ENCODE peak calls at places on chromosomes 6 and 20, in seven cellular contexts. X is fibroblast of the aortic adventitia, W is left lung, N is mucosa of descending colon, I is upper lobe of right lung, D is HCT116, U is heart left ventricle. V is an unnamed sample.
A peak's percentile ranks its signal among the peaks of the same experiment; 100 is the strongest.

GRCh38 chr6:53065266-53066058 is at the start of gene FBXO9:
- DNase-seq in X (no peak), W (peak; percentile 93), N (peak; percentile 74), I (peak; percentile 89), D (no peak), U (peak; percentile 79), V (peak; percentile 72)

GRCh38 chr6:56807335-56807991 is 147.4 kb upstream of the BEND6 start:
- DNase-seq in X (peak; percentile 54), W (no peak), N (no peak), I (no peak), D (no peak), U (no peak), V (no peak)

GRCh38 chr6:127690092-127690491 is 113.1 kb downstream of the C6orf58 start:
- DNase-seq in X (peak; percentile 55), W (no peak), N (no peak), I (no peak), D (peak; percentile 27), U (no peak), V (no peak)

GRCh38 chr6:150846641-150847040 is 18.9 kb upstream of the MTHFD1L start:
- DNase-seq in X (no peak), W (no peak), N (no peak), I (no peak), D (no peak), U (no peak), V (no peak)

GRCh38 chr20:10747019-10747418 is 73.2 kb upstream of the JAG1 start:
- DNase-seq in X (no peak), W (no peak), N (peak; percentile 66), I (no peak), D (no peak), U (peak; percentile 26), V (no peak)

GRCh38 chr20:50368813-50369224 is 141.4 kb upstream of the PTPN1 start:
- DNase-seq in X (peak; percentile 34), W (no peak), N (no peak), I (no peak), D (no peak), U (no peak), V (no peak)

GRCh38 chr6:30424549-30424948 is 64.8 kb upstream of the HLA-E start:
- DNase-seq in X (no peak), W (no peak), N (no peak), I (no peak), D (no peak), U (no peak), V (no peak)

GRCh38 chr6:75084872-75085381 is 120.9 kb downstream of the COL12A1 start:
- DNase-seq in X (no peak), W (peak; percentile 85), N (peak; percentile 25), I (peak; percentile 76), D (no peak), U (peak; percentile 20), V (no peak)

GRCh38 chr20:49482621-49483017 is at the start of gene KCNB1:
- DNase-seq in X (peak; percentile 58), W (peak; percentile 76), N (peak; percentile 56), I (peak; percentile 71), D (no peak), U (peak; percentile 55), V (peak; percentile 56)

GRCh38 chr6:22222469-22222868 is 74.4 kb downstream of the PRL start:
- DNase-seq in X (no peak), W (no peak), N (no peak), I (no peak), D (no peak), U (no peak), V (no peak)

GRCh38 chr6:169935348-169935718 is 183.9 kb downstream of the ERMARD start:
- DNase-seq in X (no peak), W (no peak), N (no peak), I (no peak), D (no peak), U (no peak), V (no peak)

GRCh38 chr20:23679448-23680092 is 9.3 kb downstream of the CST4 start:
- DNase-seq in X (no peak), W (no peak), N (no peak), I (no peak), D (no peak), U (no peak), V (no peak)

GRCh38 chr6:81694855-81695254 is 57.6 kb downstream of the TENT5A start:
- DNase-seq in X (peak; percentile 35), W (no peak), N (no peak), I (no peak), D (no peak), U (no peak), V (no peak)

GRCh38 chr20:62272200-62272599 is 30.6 kb upstream of the ADRM1 start:
- DNase-seq in X (no peak), W (no peak), N (no peak), I (no peak), D (no peak), U (no peak), V (no peak)

GRCh38 chr6:1024587-1024986 is 287.3 kb upstream of the FOXQ1 start:
- DNase-seq in X (peak; percentile 35), W (no peak), N (no peak), I (no peak), D (no peak), U (no peak), V (no peak)

GRCh38 chr6:6256881-6257280 is 63.6 kb downstream of the F13A1 start:
- DNase-seq in X (no peak), W (no peak), N (no peak), I (no peak), D (no peak), U (no peak), V (no peak)

GRCh38 chr6:37483917-37484785 is 15.5 kb downstream of the CCDC167 start:
- DNase-seq in X (peak; percentile 26), W (peak; percentile 86), N (peak; percentile 58), I (peak; percentile 78), D (no peak), U (peak; percentile 53), V (peak; percentile 59)

GRCh38 chr6:39908838-39909583 is 25.3 kb downstream of the MOCS1 start:
- DNase-seq in X (no peak), W (no peak), N (no peak), I (peak; percentile 46), D (no peak), U (no peak), V (no peak)

GRCh38 chr6:52904562-52905279 is 4.8 kb downstream of the GSTA3 start:
- DNase-seq in X (no peak), W (no peak), N (peak; percentile 13), I (no peak), D (no peak), U (no peak), V (no peak)

GRCh38 chr20:58175425-58175824 is 53.0 kb downstream of the ANKRD60 start:
- DNase-seq in X (no peak), W (peak; percentile 36), N (no peak), I (no peak), D (no peak), U (no peak), V (no peak)

GRCh38 chr6:24274441-24275083 is 83.3 kb downstream of the DCDC2 start:
- DNase-seq in X (peak; percentile 21), W (no peak), N (peak; percentile 7), I (no peak), D (no peak), U (no peak), V (no peak)

GRCh38 chr20:17568972-17569471 is 853 bp upstream of the DSTN start:
- DNase-seq in X (peak; percentile 95), W (peak; percentile 90), N (peak; percentile 85), I (peak; percentile 90), D (peak; percentile 91), U (peak; percentile 89), V (peak; percentile 87)

GRCh38 chr6:154096834-154097233 is 57.8 kb downstream of the OPRM1 start:
- DNase-seq in X (no peak), W (no peak), N (no peak), I (no peak), D (no peak), U (no peak), V (no peak)

GRCh38 chr6:155389130-155389529 is 66.5 kb downstream of the NOX3 start:
- DNase-seq in X (peak; percentile 81), W (no peak), N (no peak), I (no peak), D (no peak), U (no peak), V (no peak)

GRCh38 chr20:35332540-35333200 is 40.4 kb upstream of the FAM83C start:
- DNase-seq in X (no peak), W (no peak), N (no peak), I (no peak), D (no peak), U (no peak), V (no peak)

GRCh38 chr6:108115598-108116058 is 41.1 kb upstream of the OSTM1 start:
- DNase-seq in X (peak; percentile 37), W (peak; percentile 82), N (peak; percentile 69), I (peak; percentile 76), D (peak; percentile 41), U (no peak), V (peak; percentile 25)
- TF ChIP-seq CTCF in X (peak; percentile 30), W (peak; percentile 33), N (no peak), I (peak; percentile 44), D (peak; percentile 71), U (peak; percentile 31), V (peak; percentile 30)

GRCh38 chr6:138289739-138290138 is 71.4 kb upstream of the PBOV1 start:
- DNase-seq in X (no peak), W (no peak), N (peak; percentile 12), I (no peak), D (no peak), U (no peak), V (no peak)
- TF ChIP-seq CTCF in X (no peak), W (no peak), N (no peak), I (no peak), D (peak; percentile 55), U (no peak), V (peak; percentile 54)

DNA sequence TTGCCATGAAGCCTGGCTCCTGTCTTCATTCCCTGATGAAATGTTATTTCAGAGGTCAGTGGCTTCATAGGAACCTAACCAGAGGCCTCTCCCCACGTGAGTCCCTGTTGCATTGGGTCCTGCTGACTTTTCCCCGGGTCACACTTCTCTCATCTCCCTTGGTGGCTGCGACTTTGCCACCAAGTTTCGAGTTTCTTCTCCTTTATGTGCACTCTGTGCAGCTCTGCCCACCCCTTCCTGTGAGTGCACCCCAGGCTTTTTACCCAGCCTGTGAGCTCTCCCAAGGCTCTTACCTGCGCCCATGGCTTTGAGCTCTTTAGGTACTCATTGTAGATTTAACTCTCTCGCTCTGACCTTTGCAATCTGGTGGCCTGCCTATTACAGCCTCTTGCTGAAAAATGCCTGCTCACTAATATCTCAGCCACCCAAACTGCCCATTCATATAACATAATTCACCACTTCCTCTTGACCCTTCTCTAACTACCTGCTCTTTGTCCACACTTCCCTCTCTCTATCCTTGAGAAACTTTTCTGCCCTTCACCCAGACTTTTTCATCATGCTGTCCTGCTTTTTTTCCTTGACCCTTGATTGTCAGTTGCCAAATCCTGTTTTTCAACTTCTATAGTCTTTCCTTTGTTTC is 105.9 kb downstream of the SASH1 start:
- DNase-seq in X (no peak), W (no peak), N (no peak), I (peak; percentile 69), D (no peak), U (no peak), V (no peak)
- TF ChIP-seq CTCF in X (no peak), W (no peak), N (no peak), I (no peak), D (no peak), U (no peak), V (no peak)

GRCh38 chr6:108133594-108134179 is 32.1 kb upstream of the NR2E1 start:
- DNase-seq in X (peak; percentile 66), W (peak; percentile 90), N (peak; percentile 56), I (peak; percentile 81), D (peak; percentile 66), U (peak; percentile 40), V (peak; percentile 49)
- TF ChIP-seq CTCF in X (no peak), W (no peak), N (no peak), I (no peak), D (no peak), U (no peak), V (peak; percentile 22)